ENCODE peak calls at places on chromosome 10, in eight cellular contexts. L is thoracic aorta, B is AG09309, Y is mammary epithelial cell, J is GM06990, T is A549, G is astrocyte of the spinal cord, C is IMR-90. U is an unnamed sample.
A peak's percentile ranks its signal among the peaks of the same experiment; 100 is the strongest.

GRCh38 chr10:77628906-77629730 is 8.5 kb downstream of the KCNMA1 start:
- DNase-seq in Y (peak; percentile 81), J (no peak), B (no peak), L (no peak), G (peak; percentile 38), T (peak; percentile 65), C (peak; percentile 58), U (no peak)

GRCh38 chr10:17335065-17335464 is 107.0 kb downstream of the VIM start:
- DNase-seq in C (peak; percentile 84), J (no peak), L (no peak), Y (peak; percentile 72), T (no peak), G (peak; percentile 83), B (peak; percentile 61), U (peak; percentile 91)

GRCh38 chr10:101467286-101467770 is 113.4 kb downstream of the BTRC start:
- DNase-seq in J (peak; percentile 35), C (peak; percentile 78), G (peak; percentile 75), B (peak; percentile 57), T (peak; percentile 76), Y (peak; percentile 73), L (no peak), U (peak; percentile 85)

GRCh38 chr10:60394444-60394843 is 4.8 kb upstream of the ANK3 start:
- DNase-seq in J (no peak), L (no peak), T (no peak), B (no peak), Y (no peak), C (no peak), G (no peak), U (no peak)

GRCh38 chr10:58776613-58777318 is 264.1 kb downstream of the BICC1 start:
- DNase-seq in T (no peak), Y (no peak), B (no peak), L (no peak), C (no peak), G (no peak), J (no peak), U (no peak)

GRCh38 chr10:11036424-11037011 is 18.8 kb downstream of the CELF2 start:
- DNase-seq in C (peak; percentile 62), B (peak; percentile 11), T (peak; percentile 38), Y (peak; percentile 19), J (no peak), G (peak; percentile 56), L (no peak), U (peak; percentile 78)

GRCh38 chr10:32077896-32078295 is 21.7 kb upstream of the KIF5B start:
- DNase-seq in J (no peak), C (peak; percentile 72), T (peak; percentile 28), Y (peak; percentile 66), B (no peak), G (peak; percentile 50), L (no peak), U (peak; percentile 87)

GRCh38 chr10:102231357-102232318 is 5.5 kb downstream of the ELOVL3 start:
- DNase-seq in T (peak; percentile 68), J (peak; percentile 55), L (no peak), G (no peak), C (no peak), B (no peak), Y (no peak), U (no peak)

GRCh38 chr10:118173326-118173725 is 126.6 kb upstream of the RAB11FIP2 start:
- DNase-seq in J (no peak), Y (no peak), C (no peak), B (no peak), G (no peak), L (no peak), T (no peak), U (no peak)

GRCh38 chr10:12531305-12531738 is 182.0 kb downstream of the CAMK1D start:
- DNase-seq in L (no peak), Y (no peak), C (peak; percentile 18), G (no peak), T (peak; percentile 21), J (no peak), B (no peak), U (peak; percentile 9)

GRCh38 chr10:5445006-5445405 is 32.6 kb downstream of the NET1 start:
- DNase-seq in Y (no peak), L (no peak), B (no peak), C (no peak), G (no peak), J (no peak), T (no peak), U (no peak)

GRCh38 chr10:117224881-117225280 is 16.0 kb upstream of the SLC18A2 start:
- DNase-seq in B (no peak), L (no peak), J (no peak), G (no peak), C (no peak), T (no peak), Y (no peak), U (no peak)

DNA sequence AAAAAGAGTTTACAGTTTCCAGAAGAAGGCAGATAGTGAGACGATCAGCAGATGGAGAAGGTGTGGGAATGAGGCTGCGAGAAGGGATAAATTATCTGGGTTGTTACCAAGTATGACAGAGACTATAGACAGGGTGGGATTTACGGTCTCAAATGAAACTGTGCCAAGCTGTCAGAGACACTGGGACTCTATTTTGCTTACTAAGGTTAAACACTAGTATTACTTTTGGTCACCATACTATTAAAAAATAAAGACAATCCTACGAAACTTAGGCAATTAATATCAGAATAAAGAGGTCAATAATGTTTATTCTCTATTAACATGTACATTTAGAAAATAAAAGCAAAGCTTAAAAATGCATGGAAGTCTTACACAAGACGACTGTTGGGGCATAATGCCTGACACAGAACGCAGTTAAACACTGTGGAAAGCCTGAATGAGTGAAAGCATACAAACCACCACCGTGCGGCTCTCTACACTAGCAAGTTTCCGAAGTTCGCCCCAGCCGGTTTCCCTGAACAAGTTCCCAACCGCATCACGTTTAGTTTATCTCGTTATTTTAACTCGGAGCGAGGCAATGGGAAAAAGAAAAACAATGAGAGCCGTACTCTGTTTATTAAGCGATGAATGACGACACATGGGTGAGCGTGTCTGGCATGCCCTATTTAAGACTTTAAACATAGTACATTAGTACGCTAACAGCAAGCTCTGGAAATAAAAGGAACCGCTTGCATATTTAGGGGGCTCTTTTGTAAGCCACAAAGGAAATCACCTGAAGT is 911 bp upstream of the CC2D2B start:
- DNase-seq in B (peak; percentile 18), Y (peak; percentile 56), L (peak; percentile 3), C (peak; percentile 67), G (peak; percentile 70), T (peak; percentile 70), J (no peak), U (peak; percentile 66)
- TF ChIP-seq CTCF in B (peak; percentile 30), Y (peak; percentile 34), L (no peak), C (peak; percentile 8), G (peak; percentile 42), T (no peak), J (peak; percentile 52), U (peak; percentile 36)

GRCh38 chr10:114239117-114239993 is at the start of gene VWA2:
- DNase-seq in B (no peak), L (no peak), C (no peak), J (peak; percentile 46), Y (no peak), T (peak; percentile 22), G (no peak), U (no peak)
- H3K4me3 ChIP-seq in B (no peak within 1 kb of the TSS), L (peak within 1 kb of the TSS; percentile 60), C (no peak within 1 kb of the TSS), J (peak within 1 kb of the TSS; percentile 28), Y (peak within 1 kb of the TSS; percentile 52), T (peak within 1 kb of the TSS; percentile 48), G (no peak within 1 kb of the TSS), U (no peak within 1 kb of the TSS)

GRCh38 chr10:110872145-110872983 is 636 bp downstream of the PDCD4 start:
- DNase-seq in L (no peak), B (peak; percentile 53), J (peak; percentile 77), T (peak; percentile 88), G (peak; percentile 84), Y (peak; percentile 77), C (peak; percentile 81), U (peak; percentile 89)
- TF ChIP-seq CTCF in L (no peak), B (peak; percentile 34), J (peak; percentile 29), T (peak; percentile 15), G (peak; percentile 26), Y (peak; percentile 27), C (peak; percentile 25), U (peak; percentile 25)

GRCh38 chr10:3978174-3978573 is 193.2 kb upstream of the KLF6 start:
- DNase-seq in J (no peak), Y (peak; percentile 59), L (no peak), C (peak; percentile 74), T (no peak), G (peak; percentile 80), B (no peak), U (peak; percentile 79)
- H3K4me3 ChIP-seq in J (no peak overlapping the region), Y (no peak overlapping the region), L (no peak overlapping the region), C (no peak overlapping the region), T (no peak overlapping the region), G (no peak overlapping the region), B (no peak overlapping the region), U (no peak overlapping the region)

DNA sequence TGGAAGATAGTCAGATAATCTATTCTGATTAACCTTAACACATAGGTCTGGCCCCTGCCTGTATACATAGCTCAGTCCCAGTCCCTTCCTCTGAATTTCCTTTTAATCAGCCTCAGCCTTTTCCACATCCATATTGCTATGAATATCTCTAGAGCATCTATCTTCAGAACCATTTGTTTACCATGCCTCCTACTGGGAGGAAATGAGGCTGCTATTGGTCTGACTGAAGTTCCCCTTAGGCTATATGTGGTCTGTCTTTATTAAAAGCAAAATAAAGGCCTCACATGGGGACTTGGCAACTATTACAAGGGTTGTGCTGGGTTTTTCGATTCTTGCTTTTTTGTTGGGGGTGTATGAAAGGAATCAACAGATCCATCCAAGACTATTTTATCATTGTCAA is 318.9 kb downstream of the HPSE2 start:
- DNase-seq in T (no peak), B (no peak), L (no peak), Y (no peak), J (no peak), G (no peak), C (peak; percentile 37), U (no peak)
- TF ChIP-seq CTCF in T (no peak), B (no peak), L (no peak), Y (no peak), J (no peak), G (no peak), C (no peak), U (peak; percentile 2)

U was measured in fibroblast of mammary gland.